ENCODE peak calls at places on chromosomes 16 and 17, in nine cellular contexts. X, U, Y, T, P, G, B, Q and O are unnamed samples.
A peak's percentile ranks its signal among the peaks of the same experiment; 100 is the strongest.

GRCh38 chr17:53607475-53607874 is 215.3 kb upstream of the KIF2B start:
- DNase-seq in X (peak; percentile 80), U (no peak), Y (no peak), T (no peak), P (no peak), G (no peak), B (no peak), Q (no peak), O (no peak)

GRCh38 chr17:75249564-75249963 is 11.8 kb downstream of the GGA3 start:
- DNase-seq in X (no peak), U (no peak), Y (no peak), T (no peak), P (no peak), G (no peak), B (no peak), Q (no peak), O (no peak)

GRCh38 chr17:66720027-66720426 is 114.9 kb upstream of the CACNG5 start:
- DNase-seq in X (peak; percentile 42), U (no peak), Y (no peak), T (no peak), P (no peak), G (no peak), B (no peak), Q (no peak), O (no peak)

GRCh38 chr17:27540300-27541105 is 84.3 kb downstream of the KSR1 start:
- DNase-seq in X (peak; percentile 92), U (peak; percentile 75), Y (no peak), T (peak; percentile 93), P (no peak), G (peak; percentile 71), B (peak; percentile 90), Q (no peak), O (no peak)

GRCh38 chr17:64457156-64457555 is 8.2 kb downstream of the MILR1 start:
- DNase-seq in X (no peak), U (no peak), Y (no peak), T (peak; percentile 63), P (no peak), G (no peak), B (no peak), Q (no peak), O (no peak)

GRCh38 chr16:55842369-55843104 is 9.6 kb upstream of the CES1 start:
- DNase-seq in X (no peak), U (no peak), Y (no peak), T (peak; percentile 57), P (peak; percentile 8), G (peak; percentile 75), B (no peak), Q (no peak), O (peak; percentile 24)

GRCh38 chr16:21524068-21524751 is 75.2 kb upstream of the METTL9 start:
- DNase-seq in X (peak; percentile 83), U (no peak), Y (no peak), T (no peak), P (no peak), G (no peak), B (no peak), Q (no peak), O (no peak)

GRCh38 chr17:44220211-44221071 is 966 bp upstream of the UBTF start:
- DNase-seq in X (peak; percentile 81), U (peak; percentile 54), Y (no peak), T (peak; percentile 79), P (peak; percentile 28), G (peak; percentile 40), B (peak; percentile 66), Q (peak; percentile 51), O (peak; percentile 62)

GRCh38 chr17:56545056-56545455 is 48.4 kb upstream of the NOG start:
- DNase-seq in X (no peak), U (no peak), Y (no peak), T (no peak), P (no peak), G (no peak), B (no peak), Q (no peak), O (no peak)

GRCh38 chr16:85137323-85138072 is 25.2 kb upstream of the CIBAR2 start:
- DNase-seq in X (no peak), U (peak; percentile 82), Y (no peak), T (peak; percentile 93), P (no peak), G (peak; percentile 93), B (peak; percentile 95), Q (no peak), O (no peak)

GRCh38 chr17:10875411-10875810 is 37.5 kb upstream of the PIRT start:
- DNase-seq in X (peak; percentile 94), U (peak; percentile 26), Y (no peak), T (no peak), P (no peak), G (peak; percentile 35), B (peak; percentile 23), Q (no peak), O (no peak)

GRCh38 chr17:41500131-41500911 is 5.1 kb downstream of the KRT13 start:
- DNase-seq in X (peak; percentile 67), U (no peak), Y (no peak), T (peak; percentile 54), P (no peak), G (no peak), B (no peak), Q (no peak), O (no peak)